ENCODE peak calls at places on chromosomes 1 and 21, in five cellular contexts. C is heart right ventricle, K is MCF 10A, W is fibroblast of lung, T is ovary. D is an unnamed sample.

GRCh38 chr21:21001591-21002100 is 3.4 kb downstream of the NCAM2 start:
- DNase-seq in C (no peak), K (no peak), W (no peak), T (no peak), D (no peak)

GRCh38 chr1:219413523-219413922 is 199.4 kb downstream of the ZC3H11B start:
- DNase-seq in C (no peak), K (no peak), W (no peak), T (no peak), D (no peak)

GRCh38 chr1:116377564-116378529 is 4.8 kb downstream of the ATP1A1 start:
- DNase-seq in C (peak; percentile 57), K (peak; percentile 93), W (peak; percentile 97), T (peak; percentile 75), D (peak; percentile 66)

GRCh38 chr1:67716800-67717199 is 31.8 kb downstream of the GADD45A start:
- DNase-seq in C (no peak), K (peak; percentile 98), W (peak; percentile 77), T (no peak), D (no peak)

GRCh38 chr1:8015036-8015808 is 10.9 kb downstream of the ERRFI1 start:
- DNase-seq in C (no peak), K (peak; percentile 82), W (peak; percentile 90), T (peak; percentile 52), D (peak; percentile 73)

GRCh38 chr1:171636141-171636540 is 14.1 kb downstream of the MYOCOS start:
- DNase-seq in C (no peak), K (no peak), W (no peak), T (no peak), D (no peak)

GRCh38 chr1:159211331-159212136 is 6.9 kb downstream of the ACKR1 start:
- DNase-seq in C (peak; percentile 23), K (peak; percentile 87), W (peak; percentile 18), T (no peak), D (no peak)

GRCh38 chr1:201250326-201251011 is 32.8 kb upstream of the PKP1 start:
- DNase-seq in C (no peak), K (no peak), W (no peak), T (no peak), D (no peak)

GRCh38 chr1:59845091-59845490 is 30.3 kb downstream of the HOOK1 start:
- DNase-seq in C (no peak), K (no peak), W (no peak), T (no peak), D (no peak)

GRCh38 chr1:14135070-14135469 is 435.1 kb downstream of the PRDM2 start:
- DNase-seq in C (no peak), K (no peak), W (no peak), T (no peak), D (no peak)

GRCh38 chr1:220874201-220874655 is 5.0 kb upstream of the HLX start:
- DNase-seq in C (peak; percentile 21), K (peak; percentile 74), W (peak; percentile 70), T (peak; percentile 60), D (no peak)

GRCh38 chr1:85850238-85850637 is 142.0 kb upstream of the ZNHIT6 start:
- DNase-seq in C (no peak), K (peak; percentile 85), W (peak; percentile 91), T (no peak), D (peak; percentile 68)

GRCh38 chr1:161180643-161181042 is 3.3 kb upstream of the B4GALT3 start:
- DNase-seq in C (no peak), K (peak; percentile 59), W (peak; percentile 46), T (no peak), D (no peak)

GRCh38 chr1:22001409-22001808 is at the start of gene CELA3A:
- DNase-seq in C (no peak), K (no peak), W (no peak), T (no peak), D (no peak)

GRCh38 chr21:46078984-46079356 is 18.9 kb upstream of the COL6A2 start:
- DNase-seq in C (peak; percentile 44), K (no peak), W (no peak), T (no peak), D (no peak)

GRCh38 chr1:35264861-35265260 is 3.6 kb upstream of the ZMYM4 start:
- DNase-seq in C (no peak), K (no peak), W (peak; percentile 11), T (peak; percentile 28), D (no peak)

GRCh38 chr1:192539450-192540132 is 36.0 kb upstream of the RGS1 start:
- DNase-seq in C (no peak), K (peak; percentile 41), W (peak; percentile 98), T (no peak), D (peak; percentile 94)

GRCh38 chr1:42282867-42283583 is 52.0 kb downstream of the FOXJ3 start:
- DNase-seq in C (no peak), K (peak; percentile 25), W (peak; percentile 23), T (no peak), D (no peak)

GRCh38 chr21:42316891-42317290 is 1.7 kb upstream of the TFF3 start:
- DNase-seq in C (no peak), K (no peak), W (no peak), T (no peak), D (no peak)

GRCh38 chr1:218463194-218464156 is 118.3 kb downstream of the TGFB2 start:
- DNase-seq in C (peak; percentile 55), K (peak; percentile 91), W (peak; percentile 74), T (peak; percentile 74), D (no peak)

GRCh38 chr1:180234369-180235076 is 4.5 kb downstream of the LHX4 start:
- DNase-seq in C (no peak), K (no peak), W (no peak), T (no peak), D (no peak)

GRCh38 chr1:212607206-212607923 is 1.2 kb upstream of the ATF3 start:
- DNase-seq in C (peak; percentile 30), K (peak; percentile 37), W (no peak), T (peak; percentile 57), D (no peak)

GRCh38 chr1:111131693-111132092 is 8.2 kb downstream of the DRAM2 start:
- DNase-seq in C (no peak), K (no peak), W (no peak), T (no peak), D (no peak)

GRCh38 chr1:198929961-198930599 is 291.2 kb downstream of the PTPRC start:
- DNase-seq in C (no peak), K (peak; percentile 78), W (peak; percentile 58), T (no peak), D (no peak)

GRCh38 chr1:226973371-226973897 is 33.3 kb downstream of the COQ8A start:
- DNase-seq in C (peak; percentile 47), K (no peak), W (no peak), T (peak; percentile 72), D (no peak)

GRCh38 chr1:20470174-20470573 is 15.8 kb downstream of the CAMK2N1 start:
- DNase-seq in C (no peak), K (no peak), W (no peak), T (no peak), D (no peak)

GRCh38 chr1:228038387-228039005 is 31.7 kb downstream of the WNT3A start:
- DNase-seq in C (no peak), K (no peak), W (no peak), T (no peak), D (no peak)

GRCh38 chr1:89884718-89885596 is 64.1 kb downstream of the LRRC8D start:
- DNase-seq in C (no peak), K (peak; percentile 52), W (peak; percentile 69), T (no peak), D (no peak)

GRCh38 chr1:86706018-86706417 is 1.6 kb downstream of the SH3GLB1 start:
- DNase-seq in C (no peak), K (peak; percentile 20), W (no peak), T (no peak), D (no peak)

GRCh38 chr1:10033359-10033845 is 644 bp downstream of the UBE4B start:
- DNase-seq in C (no peak), K (peak; percentile 57), W (peak; percentile 33), T (peak; percentile 35), D (no peak)

GRCh38 chr21:41246808-41247207 is 69.8 kb upstream of the FAM3B start:
- DNase-seq in C (no peak), K (no peak), W (no peak), T (no peak), D (no peak)

GRCh38 chr1:28668956-28669719 is 554 bp downstream of the GMEB1 start:
- DNase-seq in C (peak; percentile 73), K (peak; percentile 52), W (peak; percentile 38), T (peak; percentile 56), D (no peak)

GRCh38 chr1:75131593-75132420 is 2.4 kb upstream of the LHX8 start:
- DNase-seq in C (no peak), K (no peak), W (no peak), T (no peak), D (no peak)

GRCh38 chr1:177928194-177928593 is 41.7 kb downstream of the SEC16B start:
- DNase-seq in C (no peak), K (no peak), W (peak; percentile 55), T (no peak), D (no peak)

DNA sequence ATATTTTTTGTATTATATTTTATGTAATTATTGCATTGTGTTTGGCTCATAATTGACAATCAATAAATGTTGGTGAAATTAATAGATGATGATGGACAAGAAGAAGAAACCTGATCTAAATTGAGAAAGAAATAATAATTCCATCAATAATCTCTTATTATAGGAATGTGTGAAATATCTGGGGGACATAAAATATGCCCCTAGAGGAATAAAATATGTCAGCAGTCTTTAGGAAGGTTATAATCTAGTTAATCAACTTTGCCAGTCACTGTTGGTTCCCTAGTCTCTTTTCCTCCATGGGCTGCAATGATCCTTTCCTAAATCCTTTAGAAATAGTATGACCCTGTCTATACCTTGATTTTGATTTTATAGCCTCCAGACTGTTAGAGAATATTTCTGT is 549.7 kb upstream of the ADGRL4 start:
- DNase-seq in C (no peak), K (no peak), W (no peak), T (no peak), D (no peak)
- TF ChIP-seq CTCF in C (no peak), K (no peak), W (no peak), T (no peak), D (no peak)

DNA sequence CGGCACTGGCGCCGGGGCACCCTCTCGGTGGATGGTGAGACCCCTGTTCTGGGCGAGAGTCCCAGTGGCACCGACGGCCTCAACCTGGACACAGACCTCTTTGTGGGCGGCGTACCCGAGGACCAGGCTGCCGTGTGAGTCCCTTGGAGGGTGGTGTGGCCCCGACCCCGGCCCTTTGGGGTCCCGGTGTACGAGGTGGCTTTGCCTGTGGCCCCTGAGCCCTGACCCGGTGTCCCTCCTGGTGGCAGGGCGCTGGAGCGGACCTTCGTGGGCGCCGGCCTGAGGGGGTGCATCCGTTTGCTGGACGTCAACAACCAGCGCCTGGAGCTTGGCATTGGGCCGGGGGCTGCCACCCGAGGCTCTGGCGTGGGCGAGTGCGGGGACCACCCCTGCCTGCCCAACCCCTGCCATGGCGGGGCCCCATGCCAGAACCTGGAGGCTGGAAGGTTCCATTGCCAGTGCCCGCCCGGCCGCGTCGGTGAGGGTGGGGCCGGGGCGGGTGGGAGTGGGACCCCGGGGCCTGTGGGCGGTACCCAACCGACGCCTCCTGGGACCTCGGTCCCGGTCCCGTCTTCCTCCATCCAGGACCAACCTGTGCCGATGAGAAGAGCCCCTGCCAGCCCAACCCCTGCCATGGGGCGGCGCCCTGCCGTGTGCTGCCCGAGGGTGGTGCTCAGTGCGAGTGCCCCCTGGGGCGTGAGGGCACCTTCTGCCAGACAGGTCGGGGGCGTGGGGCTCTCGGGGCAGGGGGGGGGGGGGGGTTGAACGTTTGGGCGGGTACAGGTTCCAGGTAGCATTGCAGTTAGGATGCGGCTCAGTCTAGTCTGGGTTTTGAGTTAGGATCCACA is 24.6 kb downstream of the RNF223 start:
- DNase-seq in C (no peak), K (no peak), W (no peak), T (no peak), D (no peak)
- TF ChIP-seq CTCF in C (no peak), K (no peak), W (no peak), T (no peak), D (no peak)

GRCh38 chr21:39441502-39442475 is 3.8 kb downstream of the LCA5L start:
- DNase-seq in C (no peak), K (peak; percentile 61), W (peak; percentile 68), T (no peak), D (no peak)
- TF ChIP-seq CTCF in C (peak; percentile 60), K (peak; percentile 78), W (peak; percentile 92), T (no peak), D (peak; percentile 81)

GRCh38 chr1:174701565-174701964 is 253.8 kb downstream of the GPR52 start:
- DNase-seq in C (no peak), K (no peak), W (no peak), T (no peak), D (no peak)
- TF ChIP-seq CTCF in C (no peak), K (no peak), W (no peak), T (no peak), D (no peak)

D was measured in AG09319.